ENCODE peak calls at places on chromosomes 11 and 22, in seven cellular contexts. One of them, this sample, is unnamed.
A peak's percentile ranks its signal among the peaks of the same experiment; 100 is the strongest.

GRCh38 chr22:49815641-49816071 is 12.0 kb downstream of the BRD1 start:
- DNase-seq in H1: no peak
- DNase-seq in K562: no peak
- DNase-seq in HCT116: no peak
- DNase-seq in SK-N-SH: no peak
- DNase-seq in GM12878: peak; percentile 15
- DNase-seq in HepG2: no peak
- DNase-seq in this sample: no peak

GRCh38 chr11:21736404-21736803 is 456.5 kb upstream of the ANO5 start:
- DNase-seq in H1: no peak
- DNase-seq in K562: no peak
- DNase-seq in HepG2: no peak
- DNase-seq in GM12878: no peak
- DNase-seq in HCT116: no peak
- DNase-seq in SK-N-SH: no peak
- DNase-seq in this sample: no peak

GRCh38 chr11:1644601-1645356 is 15.2 kb downstream of the KRTAP5-5 start:
- DNase-seq in GM12878: no peak
- DNase-seq in H1: no peak
- DNase-seq in SK-N-SH: no peak
- DNase-seq in HepG2: no peak
- DNase-seq in K562: no peak
- DNase-seq in HCT116: no peak
- DNase-seq in this sample: no peak

GRCh38 chr22:43917523-43917922 is 6.1 kb upstream of the PNPLA3 start:
- DNase-seq in HCT116: no peak
- DNase-seq in K562: no peak
- DNase-seq in SK-N-SH: no peak
- DNase-seq in GM12878: no peak
- DNase-seq in H1: no peak
- DNase-seq in HepG2: no peak
- DNase-seq in this sample: no peak

GRCh38 chr11:47607380-47607779 is 13.2 kb upstream of the C1QTNF4 start:
- DNase-seq in SK-N-SH: no peak
- DNase-seq in HepG2: no peak
- DNase-seq in K562: no peak
- DNase-seq in H1: no peak
- DNase-seq in GM12878: no peak
- DNase-seq in HCT116: no peak
- DNase-seq in this sample: no peak

GRCh38 chr11:115257286-115258077 is 246.7 kb downstream of the CADM1 start:
- DNase-seq in GM12878: no peak
- DNase-seq in H1: no peak
- DNase-seq in K562: no peak
- DNase-seq in HCT116: no peak
- DNase-seq in SK-N-SH: no peak
- DNase-seq in HepG2: no peak
- DNase-seq in this sample: no peak

GRCh38 chr11:90220391-90220790 is 2.5 kb downstream of the CHORDC1 start:
- DNase-seq in GM12878: no peak
- DNase-seq in K562: no peak
- DNase-seq in HCT116: no peak
- DNase-seq in SK-N-SH: no peak
- DNase-seq in HepG2: no peak
- DNase-seq in H1: no peak
- DNase-seq in this sample: no peak

GRCh38 chr22:23232094-23232905 is 52.0 kb downstream of the BCR start:
- DNase-seq in HCT116: no peak
- DNase-seq in SK-N-SH: no peak
- DNase-seq in K562: peak; percentile 58
- DNase-seq in H1: no peak
- DNase-seq in GM12878: no peak
- DNase-seq in HepG2: no peak
- DNase-seq in this sample: no peak

GRCh38 chr11:6610591-6610990 is 1.4 kb downstream of the TAF10 start:
- DNase-seq in K562: peak; percentile 46
- DNase-seq in HCT116: no peak
- DNase-seq in H1: no peak
- DNase-seq in SK-N-SH: no peak
- DNase-seq in HepG2: no peak
- DNase-seq in GM12878: no peak
- DNase-seq in this sample: no peak

GRCh38 chr11:99548264-99548663 is 527.5 kb downstream of the CNTN5 start:
- DNase-seq in K562: no peak
- DNase-seq in HepG2: no peak
- DNase-seq in GM12878: no peak
- DNase-seq in SK-N-SH: no peak
- DNase-seq in H1: no peak
- DNase-seq in HCT116: no peak
- DNase-seq in this sample: no peak

GRCh38 chr11:9516113-9516512 is 55.3 kb downstream of the ZNF143 start:
- DNase-seq in GM12878: no peak
- DNase-seq in K562: no peak
- DNase-seq in HCT116: no peak
- DNase-seq in HepG2: no peak
- DNase-seq in H1: peak; percentile 47
- DNase-seq in SK-N-SH: no peak
- DNase-seq in this sample: no peak

GRCh38 chr11:67178878-67179277 is 59.8 kb downstream of the KDM2A start:
- DNase-seq in K562: no peak
- DNase-seq in SK-N-SH: no peak
- DNase-seq in GM12878: no peak
- DNase-seq in HCT116: no peak
- DNase-seq in H1: no peak
- DNase-seq in HepG2: no peak
- DNase-seq in this sample: no peak

GRCh38 chr11:27718853-27719574 is 18.8 kb upstream of the BDNF start:
- DNase-seq in GM12878: no peak
- DNase-seq in SK-N-SH: peak; percentile 79
- DNase-seq in HCT116: no peak
- DNase-seq in H1: peak; percentile 79
- DNase-seq in HepG2: no peak
- DNase-seq in K562: no peak
- DNase-seq in this sample: no peak
- TF ChIP-seq SIN3A in GM12878: no peak
- TF ChIP-seq SIN3A in SK-N-SH: peak; percentile 78
- TF ChIP-seq SIN3A in HCT116: peak; percentile 22
- TF ChIP-seq SIN3A in H1: peak; percentile 55
- TF ChIP-seq SIN3A in HepG2: no peak
- TF ChIP-seq SIN3A in K562: no peak
- TF ChIP-seq SIN3A in this sample: no peak

GRCh38 chr11:12158926-12159325 is 48.5 kb downstream of the MICAL2 start:
- DNase-seq in HCT116: no peak
- DNase-seq in SK-N-SH: no peak
- DNase-seq in H1: no peak
- DNase-seq in K562: peak; percentile 65
- DNase-seq in HepG2: no peak
- DNase-seq in GM12878: no peak
- DNase-seq in this sample: no peak

GRCh38 chr11:12161137-12161536 is 50.7 kb downstream of the MICAL2 start:
- DNase-seq in K562: no peak
- DNase-seq in HCT116: no peak
- DNase-seq in SK-N-SH: no peak
- DNase-seq in HepG2: no peak
- DNase-seq in H1: no peak
- DNase-seq in GM12878: no peak
- DNase-seq in this sample: no peak

GRCh38 chr11:12160680-12161079 is 50.3 kb downstream of the MICAL2 start:
- DNase-seq in H1: no peak
- DNase-seq in HCT116: no peak
- DNase-seq in SK-N-SH: no peak
- DNase-seq in GM12878: no peak
- DNase-seq in K562: no peak
- DNase-seq in HepG2: no peak
- DNase-seq in this sample: no peak

GRCh38 chr11:12160231-12160630 is 49.8 kb downstream of the MICAL2 start:
- DNase-seq in K562: no peak
- DNase-seq in GM12878: no peak
- DNase-seq in SK-N-SH: no peak
- DNase-seq in H1: no peak
- DNase-seq in HCT116: no peak
- DNase-seq in HepG2: no peak
- DNase-seq in this sample: no peak

DNA sequence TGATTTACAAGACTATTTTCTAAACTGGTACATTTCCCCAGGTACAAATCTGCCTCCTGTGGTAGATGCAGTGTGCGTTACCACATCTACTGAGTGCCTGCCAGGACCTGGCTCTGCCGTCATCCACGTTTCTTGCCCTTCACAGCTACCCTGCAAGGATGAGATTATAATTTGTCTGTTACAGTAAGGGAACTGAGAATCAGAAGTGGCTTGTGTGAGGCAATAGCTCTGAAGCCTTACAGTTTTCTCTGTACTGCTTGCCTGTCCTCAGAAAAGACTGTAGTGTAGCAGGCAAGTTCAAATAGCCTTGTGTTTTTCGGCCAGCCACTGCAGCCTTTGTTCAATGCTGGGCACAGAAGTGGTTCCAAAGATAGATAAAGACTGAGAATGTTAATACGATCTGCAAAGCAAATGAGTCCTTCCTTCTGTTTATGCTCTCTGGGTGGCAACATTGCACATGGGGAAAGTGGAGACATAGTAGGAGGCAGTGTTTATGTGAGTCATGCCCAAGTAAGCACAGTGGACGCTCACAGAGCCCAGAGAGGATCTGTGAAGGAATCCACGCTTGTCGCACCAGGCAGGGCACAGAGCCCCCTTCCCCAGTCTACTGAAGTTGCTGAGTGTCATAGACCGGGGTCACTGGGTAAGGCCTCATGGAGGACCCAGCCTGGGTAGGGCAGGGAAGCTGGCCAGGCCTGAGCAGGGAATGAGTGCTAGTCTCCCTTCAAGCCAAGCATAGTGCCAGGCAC is 49.1 kb downstream of the MICAL2 start:
- DNase-seq in SK-N-SH: no peak
- DNase-seq in GM12878: no peak
- DNase-seq in K562: no peak
- DNase-seq in HepG2: no peak
- DNase-seq in HCT116: no peak
- DNase-seq in H1: no peak
- DNase-seq in this sample: no peak
- TF ChIP-seq CTCF in SK-N-SH: peak; percentile 20
- TF ChIP-seq CTCF in GM12878: no peak
- TF ChIP-seq CTCF in K562: no peak
- TF ChIP-seq CTCF in HepG2: no peak
- TF ChIP-seq CTCF in HCT116: no peak
- TF ChIP-seq CTCF in H1: no peak
- TF ChIP-seq CTCF in this sample: no peak

GRCh38 chr11:74725701-74726100 is 5.5 kb downstream of the CHRDL2 start:
- DNase-seq in GM12878: no peak
- DNase-seq in HepG2: no peak
- DNase-seq in HCT116: no peak
- DNase-seq in SK-N-SH: no peak
- DNase-seq in K562: no peak
- DNase-seq in H1: no peak
- DNase-seq in this sample: no peak
- TF ChIP-seq SIN3A in GM12878: no peak
- TF ChIP-seq SIN3A in HepG2: no peak
- TF ChIP-seq SIN3A in HCT116: no peak
- TF ChIP-seq SIN3A in SK-N-SH: no peak
- TF ChIP-seq SIN3A in K562: no peak
- TF ChIP-seq SIN3A in H1: no peak
- TF ChIP-seq SIN3A in this sample: no peak

GRCh38 chr11:46334211-46334610 is 13.1 kb upstream of the DGKZ start:
- DNase-seq in K562: no peak
- DNase-seq in H1: no peak
- DNase-seq in HCT116: no peak
- DNase-seq in HepG2: no peak
- DNase-seq in SK-N-SH: no peak
- DNase-seq in GM12878: no peak
- DNase-seq in this sample: no peak
- TF ChIP-seq CTCF in K562: no peak
- TF ChIP-seq CTCF in H1: no peak
- TF ChIP-seq CTCF in HCT116: no peak
- TF ChIP-seq CTCF in HepG2: no peak
- TF ChIP-seq CTCF in SK-N-SH: no peak
- TF ChIP-seq CTCF in GM12878: no peak
- TF ChIP-seq CTCF in this sample: no peak

DNA sequence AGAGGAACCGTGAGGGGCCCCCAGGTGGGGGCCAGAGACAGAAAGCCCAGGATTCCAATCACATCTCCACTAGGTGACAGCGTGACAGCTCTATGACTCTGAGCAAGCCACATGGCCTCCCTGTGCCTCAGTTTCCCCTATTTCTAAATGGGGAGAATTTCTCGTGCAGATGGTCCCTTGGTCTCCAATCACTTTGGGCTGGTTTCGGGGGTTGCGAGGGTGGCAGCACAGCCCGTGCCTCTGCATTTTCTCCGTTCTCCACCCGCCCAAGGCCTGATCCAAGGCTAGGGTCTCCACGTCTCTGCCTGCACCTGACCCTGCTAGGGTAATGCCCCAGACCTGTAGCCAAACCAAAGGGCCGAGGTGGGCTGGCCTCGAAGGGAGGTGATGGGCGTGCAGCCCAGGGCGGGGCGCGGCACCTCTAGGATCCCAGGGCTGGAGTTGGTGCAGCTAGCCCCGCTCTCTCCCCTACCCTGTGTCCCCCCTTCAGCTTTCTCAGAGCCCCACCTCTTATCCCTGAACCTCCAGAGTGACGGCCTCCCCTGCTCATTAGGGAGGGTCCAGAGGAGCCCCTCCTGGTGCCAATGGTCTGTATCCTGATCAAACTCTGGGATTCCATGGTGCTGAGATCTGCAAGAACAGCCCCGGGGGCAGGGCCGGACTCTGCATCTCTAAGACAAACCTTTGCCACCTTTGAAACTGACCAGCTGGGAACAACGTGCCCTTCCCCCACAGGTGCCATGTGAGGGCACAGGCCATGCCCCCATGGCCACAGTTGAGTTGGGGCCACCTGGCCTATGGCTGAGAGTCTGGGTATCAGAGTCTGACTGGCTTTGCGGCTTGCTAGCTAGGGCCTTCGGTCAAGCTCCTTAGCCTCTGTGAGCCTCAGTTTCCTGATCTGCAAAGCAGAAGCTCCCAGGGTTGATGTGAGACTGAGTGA is 22.9 kb upstream of the CBX7 start:
- DNase-seq in K562: no peak
- DNase-seq in HCT116: no peak
- DNase-seq in HepG2: no peak
- DNase-seq in H1: peak; percentile 71
- DNase-seq in SK-N-SH: no peak
- DNase-seq in GM12878: no peak
- DNase-seq in this sample: no peak
- TF ChIP-seq SIN3A in K562: no peak
- TF ChIP-seq SIN3A in HCT116: no peak
- TF ChIP-seq SIN3A in HepG2: no peak
- TF ChIP-seq SIN3A in H1: no peak
- TF ChIP-seq SIN3A in SK-N-SH: no peak
- TF ChIP-seq SIN3A in GM12878: no peak
- TF ChIP-seq SIN3A in this sample: no peak

This sample was measured in Panc1.